ENCODE peak calls at places on chromosomes 4 and X, in ten cellular contexts. N is dorsolateral prefrontal cortex, F is A549, A is substantia nigra, E is esophagus muscularis mucosa, G is body of pancreas, J is tibial artery, V is neural progenitor cell, T is SK-N-SH, C is psoas muscle. O is an unnamed sample.

GRCh38 chr4:53541577-53542206 is 49.6 kb downstream of the LNX1 start:
- DNase-seq in G (no peak), C (no peak), A (no peak), J (no peak), T (peak), V (no peak), N (no peak), F (no peak), E (no peak), O (no peak)

GRCh38 chrX:48648299-48648698 is 35.3 kb upstream of the WAS start:
- DNase-seq in C (peak), J (peak), V (peak), E (no peak), A (peak), G (peak), F (peak), N (peak), T (peak), O (peak)

GRCh38 chrX:132365490-132365889 is 123.3 kb downstream of the MBNL3 start:
- DNase-seq in F (no peak), A (no peak), N (no peak), T (no peak), C (no peak), G (no peak), E (no peak), J (no peak), V (no peak), O (no peak)

GRCh38 chr4:95220205-95221175 is 328.3 kb downstream of the UNC5C start:
- DNase-seq in A (no peak), E (no peak), C (no peak), F (no peak), V (no peak), J (no peak), T (no peak), G (no peak), N (no peak), O (no peak)

GRCh38 chr4:11106769-11107168 is 321.9 kb downstream of the HS3ST1 start:
- DNase-seq in J (no peak), E (no peak), N (no peak), G (no peak), T (no peak), V (no peak), F (no peak), A (no peak), C (no peak), O (no peak)

GRCh38 chr4:94527556-94528233 is 76.0 kb downstream of the PDLIM5 start:
- DNase-seq in G (no peak), V (no peak), T (no peak), C (no peak), N (no peak), F (no peak), E (no peak), A (no peak), J (no peak), O (no peak)

GRCh38 chr4:182346675-182347375 is 103.6 kb downstream of the TENM3 start:
- DNase-seq in A (no peak), N (no peak), T (no peak), E (no peak), J (no peak), F (no peak), V (no peak), C (no peak), G (peak), O (no peak)

GRCh38 chrX:48897157-48897620 is 379 bp downstream of the TIMM17B start:
- DNase-seq in G (peak), E (no peak), J (peak), N (peak), F (peak), C (peak), V (peak), T (peak), A (peak), O (no peak)

GRCh38 chrX:103211012-103211715 is 3.7 kb upstream of the BEX4 start:
- DNase-seq in A (no peak), F (peak), C (no peak), G (peak), E (no peak), N (peak), T (peak), J (peak), V (peak), O (peak)

GRCh38 chr4:68070302-68070701 is 59.4 kb downstream of the TMPRSS11F start:
- DNase-seq in C (no peak), G (no peak), N (no peak), T (no peak), A (no peak), E (no peak), J (no peak), F (no peak), V (no peak), O (no peak)

GRCh38 chr4:57148831-57149230 is 38.6 kb upstream of the IGFBP7 start:
- DNase-seq in J (no peak), A (no peak), F (no peak), T (no peak), V (no peak), E (no peak), C (no peak), G (no peak), N (no peak), O (no peak)

GRCh38 chrX:48465336-48465933 is 4.6 kb downstream of the SLC38A5 start:
- DNase-seq in N (no peak), C (no peak), T (peak), J (no peak), G (no peak), V (no peak), A (no peak), F (no peak), E (no peak), O (no peak)

GRCh38 chr4:174561556-174561955 is 39.3 kb upstream of the HPGD start:
- DNase-seq in G (no peak), J (no peak), N (no peak), C (no peak), A (no peak), T (no peak), E (no peak), F (peak), V (no peak), O (no peak)

GRCh38 chr4:3791910-3792542 is 25.8 kb downstream of the ADRA2C start:
- DNase-seq in G (peak), A (no peak), V (peak), C (peak), E (no peak), F (peak), J (no peak), T (no peak), N (no peak), O (no peak)

GRCh38 chr4:3529363-3529762 is 2.9 kb downstream of the LRPAP1 start:
- DNase-seq in F (no peak), G (no peak), N (no peak), A (no peak), V (no peak), C (peak), E (no peak), T (no peak), J (peak), O (no peak)

GRCh38 chr4:25795566-25796454 is 67.0 kb downstream of the SEL1L3 start:
- DNase-seq in J (no peak), N (no peak), F (no peak), V (peak), C (no peak), G (no peak), E (no peak), T (no peak), A (no peak), O (no peak)

GRCh38 chr4:40308528-40309122 is 26.5 kb upstream of the CHRNA9 start:
- DNase-seq in A (no peak), T (no peak), N (no peak), F (no peak), E (no peak), V (no peak), C (no peak), G (no peak), J (no peak), O (no peak)

GRCh38 chr4:151600432-151600831 is 160.4 kb downstream of the GATB start:
- DNase-seq in C (no peak), N (no peak), V (no peak), F (no peak), T (no peak), J (no peak), A (no peak), G (no peak), E (no peak), O (no peak)

GRCh38 chr4:168773388-168774195 is 236.5 kb downstream of the CBR4 start:
- DNase-seq in J (no peak), N (no peak), G (no peak), V (no peak), T (no peak), A (no peak), E (peak), F (no peak), C (no peak), O (no peak)

GRCh38 chrX:76428243-76429130 is 977 bp downstream of the MAGEE1 start:
- DNase-seq in T (peak), J (no peak), F (no peak), A (peak), E (no peak), C (peak), V (peak), G (peak), N (peak), O (no peak)

GRCh38 chr4:89301003-89301402 is 6.6 kb downstream of the GPRIN3 start:
- DNase-seq in N (no peak), A (no peak), C (no peak), T (no peak), E (no peak), G (no peak), F (no peak), V (no peak), J (no peak), O (no peak)

DNA sequence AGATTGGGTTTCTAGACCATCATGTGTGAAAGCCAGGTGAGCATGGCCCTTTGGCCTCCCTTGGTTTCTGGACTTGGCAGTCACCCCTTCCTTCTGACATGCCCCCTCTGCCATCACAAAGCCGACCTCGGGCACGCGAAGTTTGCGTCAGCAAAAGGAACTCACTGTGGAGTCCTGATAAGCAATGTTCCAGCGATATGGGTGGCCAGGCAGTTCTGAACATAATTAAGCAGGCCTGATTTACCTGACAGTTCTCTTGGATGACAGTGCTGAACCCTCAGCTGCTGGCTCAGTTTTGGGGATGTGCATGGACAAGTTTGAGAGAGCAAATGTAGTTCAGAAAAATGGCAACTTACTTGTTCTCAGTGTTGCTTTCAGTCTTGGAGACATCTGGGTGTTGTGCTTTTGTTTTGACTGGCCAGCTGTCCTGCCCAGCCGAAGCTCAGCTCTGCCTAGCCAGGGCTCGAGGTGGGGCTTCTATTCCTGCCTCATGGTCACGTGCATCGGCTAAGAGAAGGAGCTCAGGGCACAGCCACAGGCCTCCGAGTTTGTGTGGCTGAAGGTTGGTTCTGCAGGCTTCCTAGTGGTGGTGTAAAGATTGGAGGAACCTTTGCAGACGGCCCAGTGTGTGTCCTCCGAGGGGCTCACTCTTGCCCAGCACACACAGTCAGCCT is 78.3 kb downstream of the CLDN34 start:
- DNase-seq in G (peak), T (no peak), E (no peak), A (peak), V (no peak), J (peak), C (peak), F (no peak), N (no peak), O (no peak)
- H3K27ac ChIP-seq in G (peak), T (no peak), E (peak), A (no peak), V (no peak), J (peak), C (no peak), F (no peak), N (no peak), O (no peak)

GRCh38 chr4:163587867-163588266 is 93.4 kb downstream of the TMA16 start:
- DNase-seq in F (peak), A (no peak), V (no peak), J (no peak), C (no peak), T (peak), E (no peak), N (no peak), G (no peak), O (no peak)

GRCh38 chr4:163590103-163590502 is 95.6 kb downstream of the TMA16 start:
- DNase-seq in E (no peak), T (no peak), G (no peak), F (no peak), N (no peak), V (no peak), A (no peak), J (no peak), C (no peak), O (no peak)

GRCh38 chr4:163590609-163591264 is 96.2 kb downstream of the TMA16 start:
- DNase-seq in E (no peak), T (no peak), C (no peak), G (no peak), N (no peak), V (no peak), F (no peak), J (no peak), A (no peak), O (no peak)

GRCh38 chr4:163592207-163592606 is 97.7 kb downstream of the TMA16 start:
- DNase-seq in G (no peak), T (no peak), E (no peak), C (no peak), N (no peak), F (no peak), V (no peak), A (no peak), J (no peak), O (no peak)

DNA sequence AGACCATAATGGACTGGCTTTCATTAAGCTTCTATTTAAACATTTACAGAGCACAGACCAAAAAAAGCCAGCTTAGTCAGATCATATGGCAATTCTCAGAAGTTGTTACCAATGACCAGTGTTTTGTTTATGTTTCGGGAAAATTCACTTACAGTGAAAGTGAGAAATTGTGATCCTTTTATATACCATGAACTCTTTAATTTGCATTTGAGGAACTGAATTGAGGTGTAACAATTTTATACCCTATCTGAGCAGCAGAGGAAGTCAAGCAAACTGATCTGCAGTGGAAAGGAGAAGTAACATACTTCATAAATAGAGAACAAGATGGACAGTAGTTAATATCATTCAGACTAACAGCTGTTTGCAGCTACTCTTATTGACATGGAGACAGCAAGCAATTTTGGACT is 97.1 kb downstream of the TMA16 start:
- DNase-seq in F (no peak), C (no peak), T (no peak), V (no peak), G (no peak), A (no peak), J (no peak), E (no peak), N (no peak), O (no peak)
- H3K27ac ChIP-seq in F (no peak), C (no peak), T (no peak), V (no peak), G (no peak), A (no peak), J (no peak), E (no peak), N (no peak), O (no peak)

DNA sequence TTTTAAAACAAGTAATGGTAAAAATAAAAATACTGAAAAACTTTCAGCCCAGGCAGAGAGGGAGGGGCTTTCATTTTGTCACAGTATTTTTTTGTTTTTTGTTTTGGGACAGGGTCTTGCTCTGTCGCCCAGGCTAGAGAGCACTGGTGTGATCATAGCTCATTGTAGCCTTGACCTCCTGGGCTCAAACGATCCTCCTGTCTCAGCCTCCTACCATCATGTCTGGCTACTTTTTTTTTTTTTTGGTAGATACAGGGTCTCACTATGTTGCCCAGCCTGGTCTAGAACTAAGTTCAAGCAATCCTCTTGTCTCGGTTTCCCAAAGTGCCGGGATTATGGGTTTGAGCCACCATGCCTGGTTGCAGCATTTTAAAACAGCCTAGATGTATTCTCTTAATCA is 40.8 kb upstream of the FAT1 start:
- DNase-seq in J (no peak), E (no peak), N (no peak), A (no peak), T (no peak), C (no peak), V (no peak), G (no peak), F (no peak), O (no peak)
- H3K27ac ChIP-seq in J (no peak), E (no peak), N (no peak), A (no peak), T (no peak), C (no peak), V (no peak), G (no peak), F (no peak), O (no peak)

GRCh38 chrX:72276478-72276953 is 532 bp downstream of the RPS4X start:
- DNase-seq in T (no peak), N (no peak), A (no peak), J (no peak), C (no peak), V (no peak), G (no peak), E (no peak), F (no peak), O (no peak)

GRCh38 chrX:72273718-72274117 is 3.3 kb downstream of the RPS4X start:
- DNase-seq in C (no peak), E (no peak), G (no peak), T (no peak), N (no peak), F (no peak), A (no peak), V (no peak), J (no peak), O (no peak)

GRCh38 chrX:72272868-72273267 is 4.2 kb downstream of the RPS4X start:
- DNase-seq in N (no peak), G (no peak), E (no peak), T (no peak), F (peak), V (no peak), A (no peak), J (no peak), C (no peak), O (no peak)

GRCh38 chrX:72271812-72272211 is 5.2 kb downstream of the RPS4X start:
- DNase-seq in J (no peak), G (no peak), E (no peak), T (no peak), F (no peak), C (no peak), N (no peak), A (no peak), V (no peak), O (no peak)

DNA sequence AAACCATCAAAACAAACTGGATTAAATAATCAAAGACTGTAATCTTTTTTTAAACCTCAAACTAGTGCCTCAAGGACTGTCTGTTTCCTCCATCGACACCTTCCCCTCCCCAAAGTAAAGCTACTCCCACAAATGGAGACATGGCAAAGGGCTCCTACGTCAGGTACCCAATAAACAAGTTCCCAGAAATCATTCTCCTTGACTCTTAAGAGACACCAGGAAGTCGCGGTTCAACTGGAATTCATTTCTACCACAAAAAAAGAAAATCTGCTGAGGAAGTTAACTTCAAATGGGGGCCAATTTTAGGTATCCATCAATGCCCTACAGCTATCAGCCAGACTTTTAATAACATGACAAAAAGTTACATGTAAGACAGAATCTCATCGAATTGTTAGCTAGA is 2.5 kb downstream of the RPS4X start:
- DNase-seq in V (no peak), C (no peak), N (no peak), J (no peak), F (no peak), E (no peak), G (no peak), T (no peak), A (no peak), O (no peak)
- H3K27ac ChIP-seq in V (no peak), C (no peak), N (no peak), J (no peak), F (no peak), E (peak), G (no peak), T (peak), A (no peak), O (no peak)

O was measured in caudate nucleus.